ENCODE peak calls at places on chromosomes 12 and 14, in four cellular contexts. C, S, R and M are unnamed samples.

GRCh38 chr14:29645117-29645516 is 282.5 kb downstream of the PRKD1 start:
- DNase-seq in R (no peak), C (no peak), S (peak; percentile 14), M (no peak)

GRCh38 chr14:61342486-61342885 is 21.1 kb downstream of the PRKCH start:
- DNase-seq in S (no peak), C (no peak), R (no peak), M (no peak)

GRCh38 chr12:126069549-126070165 is 1004.4 kb downstream of the AACS start:
- DNase-seq in C (peak; percentile 85), S (peak; percentile 50), R (no peak), M (no peak)

GRCh38 chr12:52645120-52645761 is 6.8 kb downstream of the KRT2 start:
- DNase-seq in C (no peak), S (no peak), R (no peak), M (no peak)

GRCh38 chr14:49870908-49871307 is 18.3 kb upstream of the NEMF start:
- DNase-seq in R (no peak), C (peak; percentile 0), S (no peak), M (no peak)

GRCh38 chr12:5796171-5797091 is 148.6 kb downstream of the ANO2 start:
- DNase-seq in R (peak; percentile 13), C (peak; percentile 83), S (no peak), M (no peak)

GRCh38 chr14:99058542-99058941 is 213.5 kb downstream of the BCL11B start:
- DNase-seq in C (no peak), R (no peak), S (no peak), M (no peak)

GRCh38 chr14:65184032-65184764 is 81.9 kb upstream of the MAX start:
- DNase-seq in R (no peak), C (no peak), S (peak; percentile 69), M (no peak)

GRCh38 chr12:57898308-57898970 is 42.9 kb upstream of the ATP23 start:
- DNase-seq in C (no peak), S (no peak), R (no peak), M (no peak)

GRCh38 chr14:97757491-97757890 is 960.3 kb downstream of the VRK1 start:
- DNase-seq in C (peak; percentile 15), S (no peak), R (no peak), M (no peak)

GRCh38 chr12:85874064-85874463 is at the start of gene NTS:
- DNase-seq in C (peak; percentile 42), R (no peak), S (peak; percentile 4), M (no peak)

GRCh38 chr14:70808402-70809237 is 693 bp downstream of the MAP3K9 start:
- DNase-seq in S (no peak), R (no peak), C (peak; percentile 76), M (no peak)

GRCh38 chr12:41206298-41206697 is 18.2 kb downstream of the PDZRN4 start:
- DNase-seq in S (no peak), C (no peak), R (no peak), M (no peak)

GRCh38 chr14:103118663-103119404 is 4.4 kb upstream of the TNFAIP2 start:
- DNase-seq in S (no peak), R (peak; percentile 58), C (no peak), M (no peak)

GRCh38 chr12:114770323-114770722 is 86.3 kb upstream of the TBX3 start:
- DNase-seq in C (no peak), S (no peak), R (no peak), M (no peak)

GRCh38 chr14:58641509-58641908 is 3.7 kb downstream of the DACT1 start:
- DNase-seq in R (no peak), S (no peak), C (no peak), M (no peak)

GRCh38 chr12:109818900-109819500 is 14.2 kb downstream of the TRPV4 start:
- DNase-seq in R (no peak), C (no peak), S (peak; percentile 94), M (no peak)

GRCh38 chr12:120497524-120498150 is 1.7 kb downstream of the DYNLL1 start:
- DNase-seq in C (no peak), R (no peak), S (no peak), M (no peak)

GRCh38 chr14:56180754-56181542 is 62.7 kb downstream of the PELI2 start:
- DNase-seq in C (no peak), S (no peak), R (no peak), M (no peak)

GRCh38 chr12:120181991-120182631 is 12.4 kb downstream of the GCN1 start:
- DNase-seq in R (no peak), S (peak; percentile 69), C (no peak), M (no peak)

GRCh38 chr14:74608959-74609611 is 3.0 kb downstream of the LTBP2 start:
- DNase-seq in R (peak; percentile 99), S (peak; percentile 86), C (peak; percentile 84), M (peak; percentile 54)

GRCh38 chr14:92709340-92710000 is 39.0 kb downstream of the LGMN start:
- DNase-seq in C (no peak), R (no peak), S (no peak), M (no peak)

GRCh38 chr12:20463920-20464524 is 95.7 kb downstream of the PDE3A start:
- DNase-seq in C (peak; percentile 23), R (no peak), S (peak; percentile 1), M (no peak)

GRCh38 chr14:63654346-63654745 is 12.7 kb upstream of the WDR89 start:
- DNase-seq in S (peak; percentile 76), R (no peak), C (no peak), M (no peak)

GRCh38 chr12:55814257-55814656 is 3.3 kb downstream of the SARNP start:
- DNase-seq in C (no peak), S (no peak), R (no peak), M (no peak)

GRCh38 chr14:81435048-81435577 is 35.0 kb upstream of the STON2 start:
- DNase-seq in S (no peak), R (no peak), C (no peak), M (no peak)
- H3K27ac ChIP-seq in S (peak overlapping the region; percentile 43), R (no peak overlapping the region), C (no peak overlapping the region), M (no peak overlapping the region)

GRCh38 chr12:22640851-22641250 is 15.9 kb downstream of the ETNK1 start:
- DNase-seq in R (no peak), S (peak; percentile 8), C (no peak), M (no peak)

GRCh38 chr12:22635812-22636211 is 10.8 kb downstream of the ETNK1 start:
- DNase-seq in C (no peak), R (no peak), S (peak; percentile 28), M (no peak)

DNA sequence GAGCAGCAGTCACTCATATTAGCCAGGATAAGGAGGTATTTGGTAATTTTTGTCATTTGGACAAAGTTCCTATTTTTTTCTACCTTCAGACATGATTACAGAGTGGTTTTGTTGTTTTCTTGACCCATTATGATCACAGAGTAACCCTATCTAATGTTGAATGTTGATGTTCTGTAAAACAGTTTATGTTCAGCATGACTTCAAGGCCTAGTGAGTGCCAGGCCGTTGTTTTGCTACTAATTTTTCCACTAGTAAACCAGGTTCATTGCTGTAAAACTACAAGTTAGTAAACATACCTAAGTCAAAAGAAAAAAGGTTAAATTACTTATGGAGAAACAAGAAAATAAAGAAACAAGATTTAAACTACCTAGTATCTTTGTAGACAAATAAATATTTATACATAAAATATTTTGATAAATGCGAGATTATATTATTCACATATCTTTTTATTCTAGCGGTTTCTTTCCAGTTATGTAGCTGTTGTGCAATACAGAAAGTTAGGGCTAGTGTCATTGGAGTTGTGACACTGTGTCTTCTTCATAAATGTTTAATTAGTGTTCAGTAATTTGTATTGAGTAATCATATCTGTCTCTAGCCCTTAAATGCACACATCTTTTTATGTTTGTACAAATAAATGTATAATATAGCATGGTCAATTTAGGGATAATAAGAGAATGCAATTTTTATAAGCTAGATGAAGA is 16.5 kb downstream of the ETNK1 start:
- DNase-seq in C (no peak), S (no peak), R (no peak), M (no peak)
- H3K27ac ChIP-seq in C (no peak overlapping the region), S (no peak overlapping the region), R (no peak overlapping the region), M (no peak overlapping the region)

DNA sequence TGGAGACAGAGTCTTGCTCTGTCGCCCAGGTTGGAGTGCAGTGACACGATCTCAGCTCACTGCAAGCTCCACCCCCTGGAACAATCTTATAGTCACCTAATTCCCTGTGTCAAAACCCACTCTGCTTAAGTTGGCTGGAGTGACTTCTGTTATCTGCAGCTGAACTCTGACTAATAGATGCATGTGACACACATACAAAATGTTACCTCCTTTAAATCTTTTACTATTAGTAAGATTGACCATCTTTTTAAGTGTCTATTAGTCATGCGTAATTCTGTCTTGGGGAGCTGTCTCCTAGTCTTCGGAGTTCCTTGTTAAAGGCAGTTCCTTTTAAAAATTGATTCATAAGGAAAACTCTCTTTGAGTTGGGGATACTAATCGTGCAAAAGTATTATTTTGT is 7.4 kb downstream of the IFI27L1 start:
- DNase-seq in R (no peak), S (peak; percentile 54), C (no peak), M (no peak)
- H3K27ac ChIP-seq in R (no peak overlapping the region), S (peak overlapping the region; percentile 28), C (no peak overlapping the region), M (no peak overlapping the region)

GRCh38 chr14:21543426-21544350 is 17.5 kb upstream of the SALL2 start:
- DNase-seq in R (no peak), C (peak; percentile 42), S (no peak), M (no peak)
- H3K27ac ChIP-seq in R (no peak overlapping the region), C (peak overlapping the region; percentile 85), S (no peak overlapping the region), M (no peak overlapping the region)

GRCh38 chr12:15977999-15978398 is 66.9 kb downstream of the DERA start:
- DNase-seq in C (no peak), R (no peak), S (no peak), M (no peak)
- H3K27ac ChIP-seq in C (no peak overlapping the region), R (no peak overlapping the region), S (peak overlapping the region; percentile 52), M (no peak overlapping the region)

GRCh38 chr12:24718641-24719040 is 230.3 kb downstream of the BCAT1 start:
- DNase-seq in C (no peak), R (no peak), S (no peak), M (no peak)

GRCh38 chr12:24724765-24725307 is 224.1 kb downstream of the BCAT1 start:
- DNase-seq in R (no peak), C (no peak), S (no peak), M (no peak)

GRCh38 chr12:24723759-24724158 is 225.1 kb downstream of the BCAT1 start:
- DNase-seq in C (no peak), S (no peak), R (no peak), M (no peak)

GRCh38 chr12:24714237-24714636 is 234.7 kb downstream of the BCAT1 start:
- DNase-seq in C (no peak), R (no peak), S (no peak), M (no peak)

GRCh38 chr12:24719293-24719721 is 229.6 kb downstream of the BCAT1 start:
- DNase-seq in S (peak; percentile 85), R (no peak), C (no peak), M (no peak)
- H3K27ac ChIP-seq in S (peak overlapping the region; percentile 50), R (no peak overlapping the region), C (no peak overlapping the region), M (no peak overlapping the region)